ENCODE peak calls at places on chromosomes 5 and 9, in six cellular contexts. E, A, W, R, D and C are unnamed samples.

GRCh38 chr9:94606641-94607339 is 13.2 kb upstream of the FBP2 start:
- DNase-seq in E (no peak), A (no peak), W (no peak), R (no peak), D (no peak), C (no peak)

GRCh38 chr9:19701991-19702390 is 86.8 kb downstream of the SLC24A2 start:
- DNase-seq in E (no peak), A (no peak), W (no peak), R (no peak), D (no peak), C (no peak)

GRCh38 chr5:34042302-34042701 is 711 bp downstream of the C1QTNF3 start:
- DNase-seq in E (no peak), A (no peak), W (no peak), R (no peak), D (no peak), C (no peak)

GRCh38 chr9:13351768-13352386 is 72.4 kb upstream of the MPDZ start:
- DNase-seq in E (peak; percentile 62), A (no peak), W (peak; percentile 7), R (peak; percentile 8), D (peak; percentile 59), C (no peak)

GRCh38 chr5:154865466-154866184 is 7.2 kb downstream of the CNOT8 start:
- DNase-seq in E (peak; percentile 23), A (no peak), W (no peak), R (no peak), D (no peak), C (no peak)

GRCh38 chr5:34436761-34437501 is 219.2 kb upstream of the RAI14 start:
- DNase-seq in E (peak; percentile 61), A (no peak), W (no peak), R (no peak), D (no peak), C (no peak)

GRCh38 chr5:33310471-33310870 is 130.3 kb upstream of the TARS1 start:
- DNase-seq in E (peak; percentile 34), A (peak; percentile 42), W (no peak), R (no peak), D (peak; percentile 86), C (no peak)

GRCh38 chr9:136304981-136305380 is 1.1 kb upstream of the CCDC187 start:
- DNase-seq in E (no peak), A (no peak), W (no peak), R (no peak), D (no peak), C (no peak)

GRCh38 chr5:40483316-40483715 is 196.4 kb upstream of the PTGER4 start:
- DNase-seq in E (no peak), A (no peak), W (no peak), R (no peak), D (peak; percentile 56), C (no peak)

GRCh38 chr9:107810493-107810931 is 320.9 kb upstream of the KLF4 start:
- DNase-seq in E (peak; percentile 59), A (no peak), W (no peak), R (no peak), D (peak; percentile 29), C (no peak)

GRCh38 chr5:148910686-148911361 is 84.4 kb downstream of the ADRB2 start:
- DNase-seq in E (peak; percentile 51), A (peak; percentile 91), W (peak; percentile 38), R (no peak), D (peak; percentile 100), C (no peak)

GRCh38 chr9:122202099-122202498 is 26.7 kb downstream of the LHX6 start:
- DNase-seq in E (no peak), A (no peak), W (no peak), R (no peak), D (no peak), C (no peak)

GRCh38 chr5:129629581-129629980 is 118.3 kb upstream of the MINAR2 start:
- DNase-seq in E (no peak), A (no peak), W (no peak), R (no peak), D (no peak), C (no peak)

GRCh38 chr5:94468531-94468930 is 149.9 kb downstream of the KIAA0825 start:
- DNase-seq in E (no peak), A (no peak), W (no peak), R (no peak), D (no peak), C (no peak)

GRCh38 chr9:18190671-18191374 is 283.1 kb upstream of the ADAMTSL1 start:
- DNase-seq in E (no peak), A (no peak), W (no peak), R (no peak), D (peak; percentile 7), C (no peak)

GRCh38 chr5:159519365-159519764 is 189.1 kb upstream of the IL12B start:
- DNase-seq in E (no peak), A (no peak), W (no peak), R (no peak), D (no peak), C (no peak)

GRCh38 chr5:159518361-159518760 is 188.1 kb upstream of the IL12B start:
- DNase-seq in E (no peak), A (no peak), W (no peak), R (no peak), D (peak; percentile 89), C (no peak)

GRCh38 chr5:159514229-159514822 is 184.0 kb upstream of the IL12B start:
- DNase-seq in E (peak; percentile 47), A (no peak), W (no peak), R (no peak), D (no peak), C (no peak)

GRCh38 chr5:159515197-159515596 is 184.9 kb upstream of the IL12B start:
- DNase-seq in E (no peak), A (no peak), W (no peak), R (no peak), D (no peak), C (no peak)

GRCh38 chr5:159515909-159516415 is 185.7 kb upstream of the IL12B start:
- DNase-seq in E (peak; percentile 45), A (peak; percentile 19), W (peak; percentile 44), R (peak; percentile 59), D (peak; percentile 75), C (no peak)
- H3K4me3 ChIP-seq in E (no peak overlapping the region), A (no peak overlapping the region), W (no peak overlapping the region), R (no peak overlapping the region), D (no peak overlapping the region), C (no peak overlapping the region)

GRCh38 chr5:36756848-36757247 is 119.7 kb upstream of the NIPBL start:
- DNase-seq in E (no peak), A (no peak), W (no peak), R (no peak), D (no peak), C (no peak)
- H3K9ac ChIP-seq in E (no peak overlapping the region), A (no peak overlapping the region), W (no peak overlapping the region), R (no peak overlapping the region), D (no peak overlapping the region), C (no peak overlapping the region)

GRCh38 chr5:42653705-42654104 is 102.9 kb upstream of the CCDC152 start:
- DNase-seq in E (no peak), A (no peak), W (no peak), R (no peak), D (no peak), C (no peak)

GRCh38 chr5:42654645-42655044 is 102.0 kb upstream of the CCDC152 start:
- DNase-seq in E (no peak), A (no peak), W (no peak), R (no peak), D (no peak), C (no peak)

GRCh38 chr5:42655982-42656660 is 100.5 kb upstream of the CCDC152 start:
- DNase-seq in E (peak; percentile 28), A (peak; percentile 61), W (no peak), R (no peak), D (peak; percentile 43), C (no peak)

DNA sequence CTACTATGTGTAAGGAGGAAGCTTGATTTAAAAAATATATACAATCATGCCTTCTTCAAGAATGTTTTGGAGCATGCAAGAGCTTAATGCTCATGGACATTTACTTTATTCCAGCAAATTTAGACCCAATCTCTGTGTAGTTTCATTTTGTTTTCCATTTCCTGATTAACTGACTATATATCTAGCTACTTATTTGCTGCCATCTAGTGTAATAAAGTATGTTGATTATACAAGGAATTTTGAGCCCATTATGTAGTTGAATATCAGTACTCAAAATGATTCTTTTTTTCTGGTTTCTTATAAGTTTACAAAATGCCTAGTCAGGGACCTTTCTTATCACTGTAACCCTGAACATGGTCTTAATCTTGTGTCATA is 100.0 kb upstream of the CCDC152 start:
- DNase-seq in E (peak; percentile 37), A (no peak), W (no peak), R (no peak), D (peak; percentile 58), C (no peak)
- H3K4me3 ChIP-seq in E (no peak overlapping the region), A (peak overlapping the region; percentile 0), W (no peak overlapping the region), R (no peak overlapping the region), D (peak overlapping the region; percentile 44), C (peak overlapping the region; percentile 31)

DNA sequence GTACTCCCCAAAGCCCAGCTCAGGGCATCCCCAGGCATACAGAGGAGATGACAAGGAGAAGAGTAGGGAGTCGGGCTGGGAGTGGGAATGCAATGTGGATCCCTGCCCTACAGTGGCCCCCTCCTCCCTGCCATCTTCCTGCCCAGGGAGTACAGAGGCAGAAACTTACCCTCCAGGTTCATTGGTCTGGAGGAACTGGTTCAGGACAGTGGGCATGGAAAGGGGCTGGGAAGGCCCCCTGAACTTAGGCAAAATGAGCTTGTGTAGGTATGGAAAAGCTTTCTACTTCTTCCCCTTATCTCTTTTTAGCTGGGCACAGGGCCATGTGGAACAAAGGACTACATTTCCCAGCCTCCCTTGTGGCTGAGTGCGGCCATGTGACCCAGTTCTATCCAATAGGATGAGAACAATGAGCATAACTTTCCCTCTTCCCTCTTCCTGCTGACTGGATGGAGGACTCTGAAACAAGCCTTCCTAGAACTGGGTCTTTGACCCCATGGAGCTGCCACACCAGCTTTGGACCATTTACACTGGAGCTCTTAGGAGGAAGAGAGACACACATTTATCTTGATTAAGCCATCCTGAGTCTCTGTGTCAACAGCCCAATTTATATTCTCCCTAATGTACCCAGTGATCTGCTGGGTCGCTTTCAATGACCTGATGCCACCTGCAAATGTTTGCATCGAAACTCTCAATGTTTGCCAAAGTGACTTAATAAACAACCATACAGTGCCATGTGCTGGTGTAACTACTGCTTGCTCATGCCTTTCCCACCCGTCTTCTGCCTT is 25.0 kb upstream of the HMCN2 start:
- DNase-seq in E (peak; percentile 77), A (no peak), W (peak; percentile 53), R (peak; percentile 43), D (peak; percentile 52), C (peak; percentile 67)
- H3K9ac ChIP-seq in E (no peak overlapping the region), A (no peak overlapping the region), W (no peak overlapping the region), R (no peak overlapping the region), D (no peak overlapping the region), C (no peak overlapping the region)